ENCODE peak calls at places on chromosome 6, in eight cellular contexts. Y is adrenal gland; J is stimulated activated CD8-positive, alpha-beta memory T cell treated with anti-CD3 and anti-CD28 coated beads, Interleukin-7, amount 100 ng/mL, for 24 hours; H is transverse colon; I is cardiac fibroblast; E is stimulated activated CD4-positive, alpha-beta T cell treated with anti-CD3 and anti-CD28 coated beads, Interleukin-15, amount 100 ng/mL, for 24 hours; X is naive thymus-derived CD8-positive, alpha-beta T cell; S is Calu3. Q is an unnamed sample.

GRCh38 chr6:147285087-147285855 is 81.1 kb downstream of the STXBP5 start:
- DNase-seq in Y (no peak), J (no peak), H (no peak), I (peak; percentile 80), E (no peak), X (peak; percentile 25), S (no peak), Q (peak; percentile 76)

GRCh38 chr6:108581237-108581931 is 20.7 kb downstream of the FOXO3 start:
- DNase-seq in Y (peak; percentile 32), J (no peak), H (no peak), I (peak; percentile 91), E (no peak), X (peak; percentile 15), S (no peak), Q (peak; percentile 97)

GRCh38 chr6:56489559-56489958 is 153.1 kb downstream of the DST start:
- DNase-seq in Y (no peak), J (no peak), H (no peak), I (no peak), E (no peak), X (no peak), S (no peak), Q (no peak)

GRCh38 chr6:118198746-118199145 is 291.7 kb downstream of the SLC35F1 start:
- DNase-seq in Y (no peak), J (no peak), H (no peak), I (peak; percentile 3), E (no peak), X (no peak), S (no peak), Q (peak; percentile 80)

GRCh38 chr6:105045546-105045945 is 88.6 kb downstream of the LIN28B start:
- DNase-seq in Y (no peak), J (no peak), H (no peak), I (peak; percentile 78), E (no peak), X (no peak), S (no peak), Q (peak; percentile 7)

GRCh38 chr6:41581381-41581991 is 35.3 kb downstream of the FOXP4 start:
- DNase-seq in Y (peak; percentile 83), J (no peak), H (no peak), I (peak; percentile 87), E (no peak), X (no peak), S (no peak), Q (peak; percentile 83)

GRCh38 chr6:35774116-35774794 is 2.1 kb upstream of the CLPSL2 start:
- DNase-seq in Y (no peak), J (no peak), H (no peak), I (no peak), E (no peak), X (no peak), S (no peak), Q (no peak)

GRCh38 chr6:74280130-74280692 is 584.2 kb downstream of the CD109 start:
- DNase-seq in Y (no peak), J (no peak), H (no peak), I (peak; percentile 7), E (no peak), X (no peak), S (no peak), Q (peak; percentile 25)

GRCh38 chr6:109282732-109283131 is 99.5 kb downstream of the CD164 start:
- DNase-seq in Y (no peak), J (no peak), H (no peak), I (no peak), E (no peak), X (no peak), S (no peak), Q (no peak)

GRCh38 chr6:5898102-5898501 is 108.6 kb downstream of the NRN1 start:
- DNase-seq in Y (no peak), J (no peak), H (no peak), I (no peak), E (no peak), X (no peak), S (no peak), Q (no peak)

GRCh38 chr6:12602951-12603710 is 113.4 kb upstream of the PHACTR1 start:
- DNase-seq in Y (peak; percentile 42), J (no peak), H (peak; percentile 19), I (peak; percentile 86), E (no peak), X (no peak), S (peak; percentile 16), Q (peak; percentile 62)

Q was measured in fibroblast of mammary gland.